ENCODE peak calls at places on chromosome 4, in four cellular contexts. One of them, this sample, is unnamed.

GRCh38 chr4:73704314-73705055 is 35.9 kb upstream of the CXCL8 start:
- DNase-seq in HepG2: peak; percentile 48
- DNase-seq in K562: peak; percentile 88
- DNase-seq in WTC11: no peak
- DNase-seq in this sample: no peak

GRCh38 chr4:623914-624626 is 1.3 kb upstream of the PDE6B start:
- DNase-seq in HepG2: no peak
- DNase-seq in K562: no peak
- DNase-seq in WTC11: peak; percentile 8
- DNase-seq in this sample: no peak

GRCh38 chr4:18020145-18020670 is 1.3 kb downstream of the LCORL start:
- DNase-seq in HepG2: no peak
- DNase-seq in K562: peak; percentile 34
- DNase-seq in WTC11: no peak
- DNase-seq in this sample: no peak

GRCh38 chr4:23952258-23952657 is 62.4 kb upstream of the PPARGC1A start:
- DNase-seq in HepG2: no peak
- DNase-seq in K562: no peak
- DNase-seq in WTC11: no peak
- DNase-seq in this sample: no peak

GRCh38 chr4:119659576-119659975 is 31.0 kb upstream of the PDE5A start:
- DNase-seq in HepG2: peak; percentile 5
- DNase-seq in K562: no peak
- DNase-seq in WTC11: no peak
- DNase-seq in this sample: no peak

GRCh38 chr4:153488719-153489384 is 22.7 kb downstream of the TMEM131L start:
- DNase-seq in HepG2: no peak
- DNase-seq in K562: no peak
- DNase-seq in WTC11: peak; percentile 46
- DNase-seq in this sample: no peak

GRCh38 chr4:45692131-45692530 is 431.7 kb downstream of the GABRG1 start:
- DNase-seq in HepG2: no peak
- DNase-seq in K562: no peak
- DNase-seq in WTC11: no peak
- DNase-seq in this sample: no peak

GRCh38 chr4:47718691-47719090 is 119.2 kb downstream of the CORIN start:
- DNase-seq in HepG2: no peak
- DNase-seq in K562: no peak
- DNase-seq in WTC11: no peak
- DNase-seq in this sample: no peak

GRCh38 chr4:4784379-4784778 is 75.1 kb upstream of the MSX1 start:
- DNase-seq in HepG2: no peak
- DNase-seq in K562: no peak
- DNase-seq in WTC11: no peak
- DNase-seq in this sample: no peak

GRCh38 chr4:21410372-21410771 is 538.2 kb downstream of the KCNIP4 start:
- DNase-seq in HepG2: no peak
- DNase-seq in K562: no peak
- DNase-seq in WTC11: peak; percentile 13
- DNase-seq in this sample: no peak

GRCh38 chr4:70601422-70602039 is 9.5 kb downstream of the AMBN start:
- DNase-seq in HepG2: peak; percentile 62
- DNase-seq in K562: peak; percentile 74
- DNase-seq in WTC11: peak; percentile 73
- DNase-seq in this sample: peak; percentile 68

GRCh38 chr4:8910100-8910821 is 38.6 kb upstream of the HMX1 start:
- DNase-seq in HepG2: no peak
- DNase-seq in K562: no peak
- DNase-seq in WTC11: no peak
- DNase-seq in this sample: no peak

GRCh38 chr4:159069922-159070321 is 33.0 kb upstream of the RAPGEF2 start:
- DNase-seq in HepG2: no peak
- DNase-seq in K562: no peak
- DNase-seq in WTC11: no peak
- DNase-seq in this sample: no peak

GRCh38 chr4:34422472-34422871 is 1821.8 kb downstream of the ARAP2 start:
- DNase-seq in HepG2: no peak
- DNase-seq in K562: no peak
- DNase-seq in WTC11: no peak
- DNase-seq in this sample: no peak

GRCh38 chr4:166482755-166483154 is 609.7 kb downstream of the TLL1 start:
- DNase-seq in HepG2: peak; percentile 2
- DNase-seq in K562: no peak
- DNase-seq in WTC11: no peak
- DNase-seq in this sample: no peak

GRCh38 chr4:156547439-156547838 is 424.2 kb downstream of the PDGFC start:
- DNase-seq in HepG2: no peak
- DNase-seq in K562: no peak
- DNase-seq in WTC11: no peak
- DNase-seq in this sample: no peak

GRCh38 chr4:100306018-100306417 is 115.8 kb upstream of the DDIT4L start:
- DNase-seq in HepG2: no peak
- DNase-seq in K562: no peak
- DNase-seq in WTC11: no peak
- DNase-seq in this sample: no peak
- TF ChIP-seq ELF4 in HepG2: no peak
- TF ChIP-seq ELF4 in K562: no peak
- TF ChIP-seq ELF4 in WTC11: no peak
- TF ChIP-seq ELF4 in this sample: no peak

GRCh38 chr4:37737456-37737855 is 51.3 kb upstream of the RELL1 start:
- DNase-seq in HepG2: no peak
- DNase-seq in K562: no peak
- DNase-seq in WTC11: no peak
- DNase-seq in this sample: no peak
- TF ChIP-seq ELF4 in HepG2: no peak
- TF ChIP-seq ELF4 in K562: no peak
- TF ChIP-seq ELF4 in WTC11: no peak
- TF ChIP-seq ELF4 in this sample: no peak

GRCh38 chr4:80266267-80266901 is at the start of gene FGF5:
- DNase-seq in HepG2: no peak
- DNase-seq in K562: peak; percentile 85
- DNase-seq in WTC11: peak; percentile 52
- DNase-seq in this sample: peak; percentile 71

GRCh38 chr4:80264352-80264647 is 2.2 kb upstream of the FGF5 start:
- DNase-seq in HepG2: no peak
- DNase-seq in K562: no peak
- DNase-seq in WTC11: no peak
- DNase-seq in this sample: no peak

GRCh38 chr4:80266902-80267380 is 477 bp downstream of the FGF5 start:
- DNase-seq in HepG2: no peak
- DNase-seq in K562: peak; percentile 65
- DNase-seq in WTC11: peak; percentile 38
- DNase-seq in this sample: peak; percentile 46

GRCh38 chr4:80264825-80265224 is 1.6 kb upstream of the FGF5 start:
- DNase-seq in HepG2: no peak
- DNase-seq in K562: no peak
- DNase-seq in WTC11: no peak
- DNase-seq in this sample: no peak

GRCh38 chr4:80265571-80266266 is 745 bp upstream of the FGF5 start:
- DNase-seq in HepG2: no peak
- DNase-seq in K562: peak; percentile 55
- DNase-seq in WTC11: no peak
- DNase-seq in this sample: peak; percentile 42
- TF ChIP-seq ELF4 in HepG2: no peak
- TF ChIP-seq ELF4 in K562: no peak
- TF ChIP-seq ELF4 in WTC11: no peak
- TF ChIP-seq ELF4 in this sample: no peak

DNA sequence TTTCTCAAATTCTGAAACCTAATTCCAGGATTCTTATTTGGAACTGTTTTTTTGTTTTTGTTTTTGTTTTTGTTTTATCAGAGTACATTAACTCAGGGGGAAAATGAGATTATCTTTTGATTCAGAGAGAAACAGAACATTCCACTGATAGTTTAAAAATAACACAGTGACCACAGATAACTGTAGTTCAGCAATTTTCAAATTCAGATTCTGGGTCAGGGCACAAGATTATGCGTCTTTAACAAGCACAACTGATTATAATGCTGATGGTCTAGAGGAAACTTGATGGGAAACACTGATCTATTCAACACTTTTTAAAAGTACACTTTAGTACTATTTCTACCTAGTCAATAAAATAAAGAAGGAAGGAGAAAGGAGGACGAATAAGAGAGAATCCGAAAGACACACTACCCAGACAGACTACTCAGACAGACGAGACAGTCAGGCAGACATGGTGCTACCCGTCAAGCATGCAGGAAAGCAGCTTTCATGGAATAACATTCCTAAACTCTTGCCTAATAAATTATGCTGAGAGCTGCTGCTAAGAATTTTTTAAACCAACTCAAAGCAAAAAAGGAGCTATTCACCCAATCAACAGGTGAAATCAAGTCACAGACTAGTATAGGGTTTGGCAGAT is 59.0 kb downstream of the APBB2 start:
- DNase-seq in HepG2: no peak
- DNase-seq in K562: no peak
- DNase-seq in WTC11: no peak
- DNase-seq in this sample: no peak
- TF ChIP-seq ELF4 in HepG2: no peak
- TF ChIP-seq ELF4 in K562: no peak
- TF ChIP-seq ELF4 in WTC11: no peak
- TF ChIP-seq ELF4 in this sample: no peak

GRCh38 chr4:140326395-140326993 is 47.0 kb upstream of the SCOC start:
- DNase-seq in HepG2: peak; percentile 15
- DNase-seq in K562: peak; percentile 19
- DNase-seq in WTC11: no peak
- DNase-seq in this sample: peak; percentile 53
- TF ChIP-seq ELF4 in HepG2: no peak
- TF ChIP-seq ELF4 in K562: no peak
- TF ChIP-seq ELF4 in WTC11: no peak
- TF ChIP-seq ELF4 in this sample: no peak

GRCh38 chr4:111074523-111075114 is 451.7 kb upstream of the PITX2 start:
- DNase-seq in HepG2: no peak
- DNase-seq in K562: no peak
- DNase-seq in WTC11: peak; percentile 16
- DNase-seq in this sample: no peak
- TF ChIP-seq ELF4 in HepG2: no peak
- TF ChIP-seq ELF4 in K562: no peak
- TF ChIP-seq ELF4 in WTC11: no peak
- TF ChIP-seq ELF4 in this sample: no peak

DNA sequence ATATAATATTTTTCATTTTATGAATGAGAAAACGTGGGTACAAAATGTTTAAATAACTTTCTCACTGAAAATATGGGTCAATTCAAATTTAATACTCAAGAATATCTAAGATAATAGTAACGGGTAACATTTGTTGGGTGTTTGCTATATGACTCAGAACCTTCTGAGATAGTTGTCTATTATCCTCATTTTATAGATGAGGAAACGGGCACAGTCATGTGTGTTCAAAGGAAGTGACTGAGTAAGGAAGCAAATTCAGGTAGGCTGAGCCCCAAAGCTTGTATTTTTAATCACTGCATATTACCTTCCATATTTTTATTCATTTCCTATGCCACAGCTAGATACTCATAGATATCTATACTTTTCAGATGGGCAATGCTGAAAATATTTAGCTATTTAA is 12.2 kb upstream of the CAMK2D start:
- DNase-seq in HepG2: no peak
- DNase-seq in K562: no peak
- DNase-seq in WTC11: no peak
- DNase-seq in this sample: no peak
- TF ChIP-seq ELF4 in HepG2: no peak
- TF ChIP-seq ELF4 in K562: no peak
- TF ChIP-seq ELF4 in WTC11: no peak
- TF ChIP-seq ELF4 in this sample: no peak

GRCh38 chr4:30714408-30715031 is 5.6 kb upstream of the PCDH7 start:
- DNase-seq in HepG2: peak; percentile 19
- DNase-seq in K562: peak; percentile 27
- DNase-seq in WTC11: peak; percentile 70
- DNase-seq in this sample: peak; percentile 46
- TF ChIP-seq ELF4 in HepG2: no peak
- TF ChIP-seq ELF4 in K562: no peak
- TF ChIP-seq ELF4 in WTC11: no peak
- TF ChIP-seq ELF4 in this sample: no peak

GRCh38 chr4:14965071-14965470 is 37.2 kb upstream of the CPEB2 start:
- DNase-seq in HepG2: no peak
- DNase-seq in K562: no peak
- DNase-seq in WTC11: no peak
- DNase-seq in this sample: no peak

GRCh38 chr4:14958436-14958835 is 43.8 kb upstream of the CPEB2 start:
- DNase-seq in HepG2: no peak
- DNase-seq in K562: no peak
- DNase-seq in WTC11: no peak
- DNase-seq in this sample: no peak

GRCh38 chr4:14961292-14961691 is 41.0 kb upstream of the CPEB2 start:
- DNase-seq in HepG2: no peak
- DNase-seq in K562: no peak
- DNase-seq in WTC11: no peak
- DNase-seq in this sample: no peak
- TF ChIP-seq ELF4 in HepG2: no peak
- TF ChIP-seq ELF4 in K562: no peak
- TF ChIP-seq ELF4 in WTC11: no peak
- TF ChIP-seq ELF4 in this sample: no peak

This sample was measured in HEK293T.